ENCODE peak calls at places on chromosomes 12 and 14, in four cellular contexts. X, H, D and I are unnamed samples.

GRCh38 chr14:62002636-62003035 is 240.4 kb downstream of the SNAPC1 start:
- DNase-seq in X (peak), H (no peak), D (no peak), I (no peak)

GRCh38 chr14:77037886-77038511 is 9.5 kb upstream of the IRF2BPL start:
- DNase-seq in X (no peak), H (no peak), D (peak), I (no peak)

GRCh38 chr14:34874386-34875030 is 652 bp downstream of the BAZ1A start:
- DNase-seq in X (peak), H (peak), D (no peak), I (no peak)

GRCh38 chr14:105355850-105356604 is 41.5 kb downstream of the PACS2 start:
- DNase-seq in X (no peak), H (no peak), D (no peak), I (no peak)

GRCh38 chr14:42424501-42424900 is 817.8 kb downstream of the LRFN5 start:
- DNase-seq in X (no peak), H (no peak), D (no peak), I (no peak)

GRCh38 chr12:22286569-22286968 is 47.9 kb downstream of the ST8SIA1 start:
- DNase-seq in X (no peak), H (no peak), D (no peak), I (no peak)

GRCh38 chr14:92939699-92940098 is 16.7 kb downstream of the CHGA start:
- DNase-seq in X (no peak), H (no peak), D (no peak), I (no peak)

GRCh38 chr14:73888971-73889370 is 2.3 kb downstream of the ZNF410 start:
- DNase-seq in X (no peak), H (no peak), D (no peak), I (no peak)

GRCh38 chr12:124613151-124613585 is 45.8 kb upstream of the NCOR2 start:
- DNase-seq in X (no peak), H (no peak), D (no peak), I (peak)

GRCh38 chr12:104569348-104570173 is 112.8 kb downstream of the CHST11 start:
- DNase-seq in X (no peak), H (no peak), D (no peak), I (no peak)

GRCh38 chr12:49059385-49060232 is 985 bp downstream of the KMT2D start:
- DNase-seq in X (no peak), H (no peak), D (no peak), I (no peak)

GRCh38 chr14:98791661-98792060 is 480.3 kb downstream of the BCL11B start:
- DNase-seq in X (no peak), H (no peak), D (no peak), I (no peak)

GRCh38 chr12:49364989-49365388 is 2.3 kb upstream of the SPATS2 start:
- DNase-seq in X (no peak), H (no peak), D (no peak), I (no peak)

GRCh38 chr12:19155981-19156734 is 26.6 kb downstream of the PLEKHA5 start:
- DNase-seq in X (no peak), H (no peak), D (no peak), I (no peak)

GRCh38 chr12:109779382-109779781 is 53.8 kb downstream of the TRPV4 start:
- DNase-seq in X (no peak), H (no peak), D (no peak), I (no peak)

GRCh38 chr14:32657081-32657480 is 281.6 kb upstream of the NPAS3 start:
- DNase-seq in X (no peak), H (peak), D (no peak), I (no peak)

GRCh38 chr12:66129934-66130266 is 650 bp downstream of the LLPH start:
- DNase-seq in X (no peak), H (peak), D (no peak), I (no peak)

GRCh38 chr14:24139272-24139934 is 2.0 kb downstream of the EMC9 start:
- DNase-seq in X (no peak), H (no peak), D (no peak), I (no peak)

GRCh38 chr14:34489324-34489723 is 27.3 kb upstream of the SPTSSA start:
- DNase-seq in X (no peak), H (no peak), D (no peak), I (no peak)

GRCh38 chr14:101557321-101557695 is 4.0 kb upstream of the DIO3 start:
- DNase-seq in X (no peak), H (no peak), D (no peak), I (no peak)

GRCh38 chr14:31414190-31414833 is 6.0 kb downstream of the HEATR5A start:
- DNase-seq in X (no peak), H (no peak), D (no peak), I (no peak)

GRCh38 chr14:102182901-102183619 is 43.4 kb downstream of the WDR20 start:
- DNase-seq in X (no peak), H (no peak), D (no peak), I (peak)

GRCh38 chr12:30622509-30622908 is 73.2 kb downstream of the IPO8 start:
- DNase-seq in X (no peak), H (no peak), D (no peak), I (no peak)

GRCh38 chr14:64758025-64758521 is 53.8 kb downstream of the PLEKHG3 start:
- DNase-seq in X (no peak), H (no peak), D (no peak), I (no peak)

GRCh38 chr12:33205986-33206385 is 233.6 kb downstream of the SYT10 start:
- DNase-seq in X (no peak), H (no peak), D (no peak), I (no peak)

GRCh38 chr12:56631790-56632700 is 1.9 kb upstream of the BAZ2A start:
- DNase-seq in X (no peak), H (peak), D (no peak), I (no peak)

GRCh38 chr12:30796508-30796780 is 41.7 kb upstream of the CAPRIN2 start:
- DNase-seq in X (no peak), H (no peak), D (no peak), I (no peak)

GRCh38 chr12:112381898-112382796 is at the start of gene HECTD4:
- DNase-seq in X (peak), H (peak), D (peak), I (peak)

GRCh38 chr12:175759-176158 is 38.2 kb downstream of the SLC6A12 start:
- DNase-seq in X (no peak), H (no peak), D (no peak), I (no peak)

GRCh38 chr14:59328410-59328809 is 136.8 kb downstream of the GPR135 start:
- DNase-seq in X (no peak), H (no peak), D (no peak), I (no peak)

GRCh38 chr14:98964171-98964570 is 307.8 kb downstream of the BCL11B start:
- DNase-seq in X (no peak), H (no peak), D (no peak), I (no peak)

GRCh38 chr12:91810531-91810930 is 335.1 kb downstream of the BTG1 start:
- DNase-seq in X (no peak), H (no peak), D (no peak), I (no peak)